ENCODE peak calls at places on chromosomes 4 and X, in seven cellular contexts. C is foreskin fibroblast; Y is prostate gland; R is cerebellum; G is MCF 10A; K is Calu3; E is Jurkat, Clone E6-1. H is an unnamed sample.

GRCh38 chr4:88827442-88827841 is 129.8 kb upstream of the NAP1L5 start:
- DNase-seq in C (no peak), Y (no peak), R (no peak), G (peak; percentile 11), K (no peak), E (no peak), H (no peak)

GRCh38 chrX:128458888-128459287 is 406.7 kb upstream of the ACTRT1 start:
- DNase-seq in C (no peak), Y (no peak), R (no peak), G (peak; percentile 63), K (no peak), E (no peak), H (no peak)

GRCh38 chrX:85327060-85327333 is 52.5 kb downstream of the POF1B start:
- DNase-seq in C (no peak), Y (no peak), R (no peak), G (no peak), K (no peak), E (no peak), H (no peak)

GRCh38 chr4:19187104-19187503 is 1064.6 kb upstream of the SLIT2 start:
- DNase-seq in C (no peak), Y (no peak), R (no peak), G (no peak), K (no peak), E (no peak), H (no peak)

GRCh38 chr4:158856852-158857251 is 88.0 kb downstream of the FNIP2 start:
- DNase-seq in C (peak; percentile 41), Y (no peak), R (peak; percentile 59), G (peak; percentile 49), K (no peak), E (peak; percentile 37), H (peak; percentile 4)

GRCh38 chr4:183722738-183723560 is 63.9 kb downstream of the TRAPPC11 start:
- DNase-seq in C (peak; percentile 11), Y (peak; percentile 79), R (no peak), G (peak; percentile 25), K (peak; percentile 87), E (peak; percentile 71), H (peak; percentile 79)

GRCh38 chr4:815464-816146 is 10.3 kb downstream of the CPLX1 start:
- DNase-seq in C (no peak), Y (no peak), R (no peak), G (no peak), K (no peak), E (no peak), H (no peak)

GRCh38 chrX:54819201-54819600 is 11.7 kb downstream of the MAGED2 start:
- DNase-seq in C (no peak), Y (no peak), R (no peak), G (no peak), K (no peak), E (no peak), H (no peak)

GRCh38 chrX:10457092-10457491 is 163.3 kb downstream of the MID1 start:
- DNase-seq in C (peak; percentile 64), Y (no peak), R (no peak), G (no peak), K (no peak), E (no peak), H (no peak)

GRCh38 chr4:122827258-122827887 is 742 bp downstream of the FGF2 start:
- DNase-seq in C (peak; percentile 49), Y (no peak), R (peak; percentile 9), G (peak; percentile 47), K (peak; percentile 25), E (no peak), H (no peak)

GRCh38 chr4:40719008-40719623 is 30.6 kb upstream of the NSUN7 start:
- DNase-seq in C (peak; percentile 3), Y (peak; percentile 46), R (no peak), G (peak; percentile 74), K (peak; percentile 27), E (peak; percentile 49), H (peak; percentile 63)

GRCh38 chr4:57097711-57098110 is 12.5 kb downstream of the IGFBP7 start:
- DNase-seq in C (no peak), Y (no peak), R (no peak), G (no peak), K (no peak), E (no peak), H (no peak)

GRCh38 chr4:168710353-168710946 is 213.6 kb downstream of the PALLD start:
- DNase-seq in C (peak; percentile 56), Y (peak; percentile 46), R (peak; percentile 10), G (peak; percentile 58), K (peak; percentile 17), E (no peak), H (no peak)

GRCh38 chrX:68511255-68511654 is 12.4 kb downstream of the YIPF6 start:
- DNase-seq in C (no peak), Y (peak; percentile 6), R (peak; percentile 27), G (peak; percentile 68), K (peak; percentile 48), E (no peak), H (no peak)

GRCh38 chr4:25984796-25985195 is 70.8 kb downstream of the SMIM20 start:
- DNase-seq in C (no peak), Y (no peak), R (no peak), G (no peak), K (no peak), E (no peak), H (no peak)

GRCh38 chr4:113881256-113881655 is 98.2 kb downstream of the ARSJ start:
- DNase-seq in C (peak; percentile 14), Y (no peak), R (no peak), G (peak; percentile 40), K (no peak), E (no peak), H (no peak)

GRCh38 chr4:101271516-101271915 is 75.8 kb downstream of the PPP3CA start:
- DNase-seq in C (no peak), Y (no peak), R (no peak), G (no peak), K (no peak), E (no peak), H (no peak)